ENCODE peak calls at places on chromosomes 6 and 20, in five cellular contexts. F, T, U, P and X are unnamed samples. For H3K36me3 and H3K27me3, the result is how much of the 10 kb centered on the place peaks cover.

GRCh38 chr20:55160996-55161395 is 685.6 kb downstream of the DOK5 start:
- DNase-seq in F (no peak), T (no peak), U (peak), P (no peak), X (no peak)

GRCh38 chr6:139230421-139230840 is 61.4 kb downstream of the TXLNB start:
- DNase-seq in F (no peak), T (peak), U (peak), P (peak), X (no peak)

GRCh38 chr6:84447651-84448050 is 220.2 kb upstream of the CEP162 start:
- DNase-seq in F (no peak), T (peak), U (no peak), P (no peak), X (no peak)

GRCh38 chr6:166026586-166027126 is 141.0 kb downstream of the TBXT start:
- DNase-seq in F (no peak), T (no peak), U (no peak), P (no peak), X (no peak)

GRCh38 chr20:19466204-19466928 is 253.9 kb downstream of the SLC24A3 start:
- DNase-seq in F (no peak), T (no peak), U (no peak), P (no peak), X (no peak)

GRCh38 chr6:96659084-96659845 is 96.3 kb downstream of the FHL5 start:
- DNase-seq in F (no peak), T (no peak), U (no peak), P (no peak), X (no peak)

GRCh38 chr6:115058414-115059211 is 715.8 kb upstream of the HS3ST5 start:
- DNase-seq in F (peak), T (no peak), U (no peak), P (no peak), X (no peak)

GRCh38 chr6:30578051-30578450 is 6.8 kb downstream of the ABCF1 start:
- DNase-seq in F (no peak), T (no peak), U (no peak), P (no peak), X (no peak)

GRCh38 chr6:38302081-38302480 is 337.6 kb downstream of the BTBD9 start:
- DNase-seq in F (no peak), T (no peak), U (peak), P (no peak), X (no peak)

GRCh38 chr6:151018035-151018434 is 152.5 kb downstream of the MTHFD1L start:
- DNase-seq in F (no peak), T (no peak), U (no peak), P (no peak), X (no peak)

GRCh38 chr6:137043710-137044365 is 927 bp downstream of the IL20RA start:
- DNase-seq in F (no peak), T (peak), U (peak), P (peak), X (peak)

GRCh38 chr20:46267108-46267820 is 41.0 kb downstream of the CDH22 start:
- DNase-seq in F (no peak), T (no peak), U (no peak), P (no peak), X (no peak)

GRCh38 chr6:163750436-163751031 is 336.0 kb downstream of the QKI start:
- DNase-seq in F (no peak), T (no peak), U (peak), P (no peak), X (no peak)

GRCh38 chr6:2979819-2980464 is 8.6 kb upstream of the SERPINB6 start:
- DNase-seq in F (no peak), T (no peak), U (peak), P (no peak), X (no peak)

GRCh38 chr20:44428174-44429016 is 47.3 kb upstream of the TTPAL start:
- DNase-seq in F (no peak), T (no peak), U (peak), P (no peak), X (no peak)

GRCh38 chr6:128098000-128098581 is 197.2 kb upstream of the THEMIS start:
- DNase-seq in F (no peak), T (no peak), U (peak), P (no peak), X (no peak)

GRCh38 chr20:53828673-53829085 is 235.0 kb upstream of the ZNF217 start:
- DNase-seq in F (no peak), T (peak), U (peak), P (no peak), X (peak)

GRCh38 chr6:11645016-11645415 is 107.5 kb downstream of the TMEM170B start:
- DNase-seq in F (no peak), T (no peak), U (no peak), P (no peak), X (no peak)

GRCh38 chr6:132607544-132608233 is 16.4 kb downstream of the TAAR2 start:
- DNase-seq in F (no peak), T (no peak), U (peak), P (no peak), X (no peak)

GRCh38 chr20:14583413-14583812 is 246.0 kb upstream of the FLRT3 start:
- DNase-seq in F (no peak), T (no peak), U (peak), P (no peak), X (no peak)

GRCh38 chr20:7333846-7334245 is 566.4 kb downstream of the BMP2 start:
- DNase-seq in F (no peak), T (no peak), U (peak), P (no peak), X (no peak)

GRCh38 chr6:43274916-43275597 is 23.0 kb upstream of the SLC22A7 start:
- DNase-seq in F (no peak), T (peak), U (no peak), P (peak), X (peak)

GRCh38 chr20:23143986-23144695 is 58.0 kb upstream of the CD93 start:
- DNase-seq in F (no peak), T (no peak), U (peak), P (peak), X (no peak)

GRCh38 chr6:93222071-93222851 is 197.1 kb downstream of the EPHA7 start:
- DNase-seq in F (no peak), T (no peak), U (no peak), P (no peak), X (no peak)

GRCh38 chr6:73515204-73516101 is 5.4 kb downstream of the EEF1A1 start:
- DNase-seq in F (peak), T (peak), U (peak), P (no peak), X (peak)

GRCh38 chr6:136288566-136289326 is 900 bp downstream of the BCLAF1 start:
- DNase-seq in F (no peak), T (peak), U (peak), P (peak), X (peak)

GRCh38 chr20:2303693-2304092 is 7.9 kb downstream of the TGM3 start:
- DNase-seq in F (no peak), T (no peak), U (no peak), P (no peak), X (no peak)

GRCh38 chr6:74409447-74409846 is 713.4 kb downstream of the CD109 start:
- DNase-seq in F (peak), T (peak), U (peak), P (no peak), X (no peak)

GRCh38 chr6:33314943-33315752 is 1.3 kb upstream of the TAPBP start:
- DNase-seq in F (peak), T (peak), U (peak), P (no peak), X (no peak)
- H3K4me3 ChIP-seq in F (peak), T (peak), U (peak), P (peak), X (peak)

GRCh38 chr20:49268600-49269365 is 9.1 kb downstream of the ZNFX1 start:
- DNase-seq in F (no peak), T (no peak), U (no peak), P (no peak), X (no peak)
- H3K36me3 ChIP-seq in F (under half), T (half or more), U (under half), P (under half), X (half or more)

DNA sequence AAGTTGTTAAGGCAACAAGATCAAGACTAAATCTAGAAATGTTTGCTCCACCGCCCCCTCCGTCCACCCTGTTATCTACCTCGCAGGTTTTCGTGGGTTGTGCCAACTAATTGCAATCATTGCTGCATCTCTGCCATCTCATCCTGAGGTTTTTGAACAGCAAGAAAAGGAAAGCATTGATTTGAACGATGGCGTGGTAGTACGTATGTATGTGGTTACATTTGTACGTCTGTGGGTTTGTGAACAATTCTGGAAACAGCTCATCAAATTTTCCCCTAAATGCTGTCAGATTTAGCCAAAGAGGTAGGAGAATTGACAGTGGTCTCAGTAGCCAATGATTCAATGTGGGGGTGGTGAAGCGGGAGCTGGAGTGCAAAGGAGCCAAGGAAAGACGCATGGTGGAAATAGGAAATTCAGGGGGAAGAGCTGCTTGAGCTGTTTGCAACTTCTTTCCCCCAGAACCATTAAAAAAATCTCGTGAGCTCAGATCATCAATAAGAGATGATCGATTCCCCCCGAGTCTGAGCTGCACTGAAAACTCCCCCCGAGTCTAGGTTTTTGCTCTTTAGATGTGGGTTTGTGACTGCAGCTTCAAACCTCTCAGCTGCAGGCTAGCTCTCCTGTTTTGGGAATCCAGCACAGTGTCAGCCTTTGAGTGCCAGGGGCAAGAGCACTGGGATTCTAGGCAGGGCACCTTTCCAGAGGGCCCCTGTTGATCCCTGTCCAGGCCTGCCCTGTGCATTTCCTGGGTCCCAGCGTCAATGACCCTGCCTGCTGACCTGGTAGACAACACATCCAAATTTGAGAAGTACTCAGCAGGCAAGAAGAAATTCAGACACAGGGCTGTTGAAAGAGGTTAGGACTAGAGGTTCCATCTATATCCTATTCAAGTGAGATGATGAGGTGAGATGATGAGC is 72.6 kb upstream of the LY86 start:
- DNase-seq in F (peak), T (no peak), U (no peak), P (no peak), X (no peak)
- H3K27me3 ChIP-seq in F (under half), T (under half), U (under half), P (under half), X (under half)

GRCh38 chr20:51800132-51800721 is 2.1 kb downstream of the SALL4 start:
- DNase-seq in F (peak), T (peak), U (peak), P (peak), X (peak)

GRCh38 chr20:51801220-51801991 is 915 bp downstream of the SALL4 start:
- DNase-seq in F (no peak), T (peak), U (no peak), P (peak), X (no peak)

GRCh38 chr20:51799586-51799985 is 2.7 kb downstream of the SALL4 start:
- DNase-seq in F (no peak), T (peak), U (no peak), P (no peak), X (no peak)

GRCh38 chr20:51802170-51802745 is at the start of gene SALL4:
- DNase-seq in F (no peak), T (peak), U (no peak), P (peak), X (no peak)

GRCh38 chr20:51800769-51801219 is 1.5 kb downstream of the SALL4 start:
- DNase-seq in F (no peak), T (peak), U (no peak), P (peak), X (no peak)
- H3K4me3 ChIP-seq in F (no peak), T (peak), U (peak), P (peak), X (no peak)